ENCODE peak calls at places on chromosomes 7 and 10, in six cellular contexts. One of them, this sample, is unnamed.

GRCh38 chr10:28253174-28253783 is 49.6 kb downstream of the MPP7 start:
- DNase-seq in psoas muscle: no peak
- DNase-seq in fibroblast of pulmonary artery: no peak
- DNase-seq in HepG2: no peak
- DNase-seq in A549: no peak
- DNase-seq in lower leg skin: no peak
- DNase-seq in this sample: no peak

GRCh38 chr7:142855756-142856564 is 1.1 kb downstream of the EPHB6 start:
- DNase-seq in fibroblast of pulmonary artery: peak; percentile 54
- DNase-seq in psoas muscle: peak; percentile 84
- DNase-seq in lower leg skin: peak; percentile 79
- DNase-seq in A549: no peak
- DNase-seq in HepG2: no peak
- DNase-seq in this sample: no peak

GRCh38 chr7:584122-584465 is 64.4 kb upstream of the PDGFA start:
- DNase-seq in lower leg skin: peak; percentile 31
- DNase-seq in psoas muscle: peak; percentile 54
- DNase-seq in fibroblast of pulmonary artery: no peak
- DNase-seq in A549: no peak
- DNase-seq in HepG2: no peak
- DNase-seq in this sample: no peak

GRCh38 chr10:104274762-104275721 is 6.1 kb downstream of the GSTO2 start:
- DNase-seq in HepG2: no peak
- DNase-seq in lower leg skin: no peak
- DNase-seq in fibroblast of pulmonary artery: peak; percentile 49
- DNase-seq in A549: peak; percentile 80
- DNase-seq in psoas muscle: peak; percentile 61
- DNase-seq in this sample: no peak

GRCh38 chr7:91291902-91292301 is 27.7 kb downstream of the FZD1 start:
- DNase-seq in HepG2: no peak
- DNase-seq in psoas muscle: no peak
- DNase-seq in lower leg skin: no peak
- DNase-seq in A549: no peak
- DNase-seq in fibroblast of pulmonary artery: no peak
- DNase-seq in this sample: no peak

GRCh38 chr10:119401671-119402395 is 140.7 kb downstream of the RGS10 start:
- DNase-seq in A549: peak; percentile 89
- DNase-seq in psoas muscle: peak; percentile 88
- DNase-seq in HepG2: peak; percentile 35
- DNase-seq in fibroblast of pulmonary artery: peak; percentile 92
- DNase-seq in lower leg skin: peak; percentile 79
- DNase-seq in this sample: no peak

GRCh38 chr10:110500515-110500905 is 2.8 kb downstream of the DUSP5 start:
- DNase-seq in psoas muscle: no peak
- DNase-seq in lower leg skin: no peak
- DNase-seq in A549: no peak
- DNase-seq in fibroblast of pulmonary artery: peak; percentile 68
- DNase-seq in HepG2: no peak
- DNase-seq in this sample: no peak

GRCh38 chr7:102082693-102083385 is 203.8 kb upstream of the SH2B2 start:
- DNase-seq in lower leg skin: no peak
- DNase-seq in psoas muscle: no peak
- DNase-seq in fibroblast of pulmonary artery: peak; percentile 42
- DNase-seq in HepG2: no peak
- DNase-seq in A549: no peak
- DNase-seq in this sample: no peak

GRCh38 chr7:140983802-140984201 is 30.9 kb downstream of the MRPS33 start:
- DNase-seq in HepG2: no peak
- DNase-seq in psoas muscle: no peak
- DNase-seq in lower leg skin: no peak
- DNase-seq in fibroblast of pulmonary artery: peak; percentile 11
- DNase-seq in A549: no peak
- DNase-seq in this sample: no peak

GRCh38 chr10:48554246-48554645 is 50.6 kb downstream of the ARHGAP22 start:
- DNase-seq in HepG2: no peak
- DNase-seq in lower leg skin: no peak
- DNase-seq in fibroblast of pulmonary artery: no peak
- DNase-seq in psoas muscle: no peak
- DNase-seq in A549: no peak
- DNase-seq in this sample: no peak

GRCh38 chr7:129187681-129188371 is 607 bp upstream of the SMO start:
- DNase-seq in A549: peak; percentile 35
- DNase-seq in lower leg skin: no peak
- DNase-seq in fibroblast of pulmonary artery: no peak
- DNase-seq in HepG2: no peak
- DNase-seq in psoas muscle: no peak
- DNase-seq in this sample: no peak

GRCh38 chr10:520402-520787 is 169.1 kb downstream of the DIP2C start:
- DNase-seq in HepG2: no peak
- DNase-seq in A549: no peak
- DNase-seq in fibroblast of pulmonary artery: no peak
- DNase-seq in psoas muscle: no peak
- DNase-seq in lower leg skin: no peak
- DNase-seq in this sample: no peak

GRCh38 chr10:123897146-123897545 is 5.5 kb upstream of the CPXM2 start:
- DNase-seq in HepG2: no peak
- DNase-seq in A549: no peak
- DNase-seq in fibroblast of pulmonary artery: no peak
- DNase-seq in psoas muscle: no peak
- DNase-seq in lower leg skin: no peak
- DNase-seq in this sample: no peak
- TF ChIP-seq CTCF in HepG2: no peak
- TF ChIP-seq CTCF in A549: no peak
- TF ChIP-seq CTCF in fibroblast of pulmonary artery: no peak
- TF ChIP-seq CTCF in psoas muscle: no peak
- TF ChIP-seq CTCF in lower leg skin: no peak
- TF ChIP-seq CTCF in this sample: no peak

GRCh38 chr10:9301554-9301953 is 1247.1 kb downstream of the GATA3 start:
- DNase-seq in HepG2: no peak
- DNase-seq in A549: no peak
- DNase-seq in psoas muscle: no peak
- DNase-seq in lower leg skin: no peak
- DNase-seq in fibroblast of pulmonary artery: no peak
- DNase-seq in this sample: no peak

GRCh38 chr10:9299966-9300365 is 1245.5 kb downstream of the GATA3 start:
- DNase-seq in psoas muscle: no peak
- DNase-seq in lower leg skin: no peak
- DNase-seq in A549: no peak
- DNase-seq in HepG2: no peak
- DNase-seq in fibroblast of pulmonary artery: no peak
- DNase-seq in this sample: no peak

GRCh38 chr10:9302142-9302746 is 1247.8 kb downstream of the GATA3 start:
- DNase-seq in psoas muscle: no peak
- DNase-seq in A549: peak; percentile 16
- DNase-seq in lower leg skin: no peak
- DNase-seq in HepG2: peak; percentile 33
- DNase-seq in fibroblast of pulmonary artery: peak; percentile 66
- DNase-seq in this sample: no peak

GRCh38 chr10:9297580-9297979 is 1243.1 kb downstream of the GATA3 start:
- DNase-seq in lower leg skin: no peak
- DNase-seq in psoas muscle: no peak
- DNase-seq in HepG2: no peak
- DNase-seq in fibroblast of pulmonary artery: no peak
- DNase-seq in A549: no peak
- DNase-seq in this sample: no peak

DNA sequence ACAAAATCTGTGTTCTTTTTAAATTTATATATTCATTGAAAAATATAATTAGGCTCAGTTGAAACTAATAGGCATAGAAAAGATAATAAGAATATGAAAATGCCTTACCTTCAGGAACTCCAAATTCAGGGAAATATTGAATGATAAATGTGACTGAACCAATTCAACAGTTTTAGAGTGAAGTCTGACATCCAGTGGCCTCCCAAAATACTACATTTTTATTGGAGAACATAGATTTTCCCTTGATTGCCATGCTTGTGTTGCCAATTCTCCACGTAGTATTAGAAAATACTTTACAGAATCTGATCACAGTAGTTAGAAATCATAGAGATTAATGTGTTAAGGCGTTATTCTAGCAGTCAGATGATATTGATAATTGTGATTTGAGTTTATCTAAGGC is 1246.7 kb downstream of the GATA3 start:
- DNase-seq in A549: no peak
- DNase-seq in fibroblast of pulmonary artery: peak; percentile 8
- DNase-seq in HepG2: no peak
- DNase-seq in lower leg skin: no peak
- DNase-seq in psoas muscle: no peak
- DNase-seq in this sample: no peak
- TF ChIP-seq CTCF in A549: peak; percentile 48
- TF ChIP-seq CTCF in fibroblast of pulmonary artery: peak; percentile 3
- TF ChIP-seq CTCF in HepG2: peak; percentile 10
- TF ChIP-seq CTCF in lower leg skin: no peak
- TF ChIP-seq CTCF in psoas muscle: no peak
- TF ChIP-seq CTCF in this sample: no peak

GRCh38 chr7:139317954-139318505 is 23.1 kb upstream of the FMC1 start:
- DNase-seq in HepG2: no peak
- DNase-seq in lower leg skin: no peak
- DNase-seq in A549: no peak
- DNase-seq in psoas muscle: no peak
- DNase-seq in fibroblast of pulmonary artery: no peak
- DNase-seq in this sample: no peak

DNA sequence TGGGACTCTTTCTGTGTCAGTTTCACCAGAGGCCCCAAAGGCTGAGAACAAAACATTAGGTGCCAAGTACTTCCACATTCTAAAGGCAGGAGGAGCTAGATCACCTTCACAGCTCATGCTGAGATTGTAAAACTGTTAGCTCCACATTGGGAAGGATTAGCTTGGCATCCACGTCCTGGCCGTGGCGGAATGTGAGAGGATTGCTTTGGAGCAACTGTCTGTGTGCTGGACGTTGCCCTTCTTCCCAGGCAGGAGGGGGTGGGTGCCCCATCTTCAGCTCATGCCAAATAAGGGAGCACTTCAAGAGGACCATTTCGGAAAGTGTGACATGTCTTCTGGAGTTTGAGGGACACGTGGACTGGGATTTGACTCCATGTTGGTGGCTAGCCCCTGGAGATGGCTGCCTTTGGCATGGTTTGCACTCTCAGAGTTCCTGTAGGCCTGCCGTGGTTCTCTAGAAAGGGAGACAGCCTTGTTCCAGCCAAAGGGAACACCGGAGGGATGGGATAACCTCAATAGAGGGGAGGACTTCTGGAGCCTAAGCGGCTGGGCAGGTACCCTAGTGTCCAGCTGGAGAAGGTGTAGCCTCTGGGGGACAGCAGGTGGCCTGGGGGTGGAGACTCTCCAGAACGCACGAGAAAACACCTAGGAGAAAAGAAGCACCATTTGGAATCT is 19.9 kb upstream of the FMC1 start:
- DNase-seq in fibroblast of pulmonary artery: peak; percentile 40
- DNase-seq in A549: no peak
- DNase-seq in HepG2: peak; percentile 56
- DNase-seq in psoas muscle: no peak
- DNase-seq in lower leg skin: no peak
- DNase-seq in this sample: no peak
- TF ChIP-seq CTCF in fibroblast of pulmonary artery: peak; percentile 53
- TF ChIP-seq CTCF in A549: peak; percentile 18
- TF ChIP-seq CTCF in HepG2: peak; percentile 54
- TF ChIP-seq CTCF in psoas muscle: no peak
- TF ChIP-seq CTCF in lower leg skin: no peak
- TF ChIP-seq CTCF in this sample: no peak

GRCh38 chr7:158442260-158442659 is 145.4 kb downstream of the PTPRN2 start:
- DNase-seq in lower leg skin: no peak
- DNase-seq in fibroblast of pulmonary artery: no peak
- DNase-seq in psoas muscle: no peak
- DNase-seq in HepG2: peak; percentile 27
- DNase-seq in A549: peak; percentile 41
- DNase-seq in this sample: no peak
- TF ChIP-seq CTCF in lower leg skin: no peak
- TF ChIP-seq CTCF in fibroblast of pulmonary artery: no peak
- TF ChIP-seq CTCF in psoas muscle: no peak
- TF ChIP-seq CTCF in HepG2: peak; percentile 49
- TF ChIP-seq CTCF in A549: no peak
- TF ChIP-seq CTCF in this sample: no peak

GRCh38 chr10:116621476-116621875 is 723 bp downstream of the PNLIPRP2 start:
- DNase-seq in HepG2: no peak
- DNase-seq in A549: no peak
- DNase-seq in lower leg skin: no peak
- DNase-seq in psoas muscle: no peak
- DNase-seq in fibroblast of pulmonary artery: no peak
- DNase-seq in this sample: no peak
- TF ChIP-seq CTCF in HepG2: no peak
- TF ChIP-seq CTCF in A549: no peak
- TF ChIP-seq CTCF in lower leg skin: no peak
- TF ChIP-seq CTCF in psoas muscle: no peak
- TF ChIP-seq CTCF in fibroblast of pulmonary artery: no peak
- TF ChIP-seq CTCF in this sample: no peak

This sample was measured in omental fat pad.